ENCODE peak calls at places on chromosome 3, in nine cellular contexts. N is ureter; C is stimulated activated CD8-positive, alpha-beta memory T cell treated with anti-CD3 and anti-CD28 coated beads, Interleukin-4, amount 100 ng/mL, for 4 hours; P is pancreas; R is fibroblast of lung; S is stomach; A is OCI-LY7; T is MG63; U is HS-27A. Y is an unnamed sample.

GRCh38 chr3:194031867-194032635 is 103.9 kb upstream of the HES1 start:
- DNase-seq in S (peak), P (no peak), R (peak), C (no peak), N (no peak), U (no peak), T (no peak), A (no peak), Y (no peak)

GRCh38 chr3:128173849-128174248 is 20.6 kb downstream of the EEFSEC start:
- DNase-seq in A (no peak), R (no peak), T (no peak), C (no peak), S (no peak), N (no peak), P (no peak), U (no peak), Y (no peak)

GRCh38 chr3:53046171-53047170 is 598 bp upstream of the SFMBT1 start:
- DNase-seq in R (peak), U (no peak), N (peak), P (peak), A (peak), T (peak), S (peak), C (peak), Y (peak)

GRCh38 chr3:50003766-50004278 is 63.9 kb downstream of the RBM6 start:
- DNase-seq in N (no peak), R (peak), T (no peak), C (no peak), P (no peak), A (no peak), S (no peak), U (no peak), Y (no peak)

GRCh38 chr3:48851407-48851806 is 3.7 kb upstream of the PRKAR2A start:
- DNase-seq in U (no peak), R (peak), P (no peak), C (no peak), S (no peak), A (peak), N (no peak), T (no peak), Y (no peak)

GRCh38 chr3:78029775-78030174 is 989.9 kb downstream of the ROBO2 start:
- DNase-seq in N (no peak), R (no peak), C (no peak), U (no peak), P (no peak), S (no peak), T (no peak), A (no peak), Y (peak)

GRCh38 chr3:69770976-69771634 is 31.8 kb downstream of the MITF start:
- DNase-seq in R (peak), S (no peak), U (no peak), C (no peak), T (no peak), A (no peak), P (no peak), N (no peak), Y (no peak)

GRCh38 chr3:57007513-57008415 is 52.7 kb upstream of the SPATA12 start:
- DNase-seq in A (no peak), P (no peak), U (peak), S (peak), C (no peak), R (peak), T (peak), N (peak), Y (no peak)

GRCh38 chr3:42557849-42558248 is 23.9 kb downstream of the SEC22C start:
- DNase-seq in N (no peak), A (peak), C (no peak), S (no peak), U (no peak), T (no peak), P (no peak), R (no peak), Y (no peak)

GRCh38 chr3:9396301-9396631 is 1.1 kb upstream of the SETD5 start:
- DNase-seq in S (peak), A (peak), R (peak), P (no peak), C (peak), T (peak), U (peak), N (peak), Y (peak)

GRCh38 chr3:171770689-171771620 is 39.3 kb downstream of the PLD1 start:
- DNase-seq in T (peak), R (peak), A (no peak), N (no peak), P (peak), S (peak), C (no peak), U (peak), Y (no peak)

GRCh38 chr3:116453676-116454346 is 8.5 kb upstream of the LSAMP start:
- DNase-seq in T (no peak), U (no peak), R (no peak), N (no peak), A (no peak), C (no peak), S (no peak), P (no peak), Y (no peak)

GRCh38 chr3:138114431-138114918 is 933 bp downstream of the DZIP1L start:
- DNase-seq in P (no peak), S (no peak), N (no peak), T (peak), U (no peak), R (peak), C (no peak), A (no peak), Y (no peak)

GRCh38 chr3:120497318-120497717 is 46.5 kb upstream of the FSTL1 start:
- DNase-seq in S (no peak), P (no peak), U (peak), R (peak), T (peak), N (no peak), C (no peak), A (no peak), Y (no peak)

GRCh38 chr3:8658326-8659212 is 14.0 kb upstream of the SSUH2 start:
- DNase-seq in N (peak), P (peak), A (peak), U (peak), C (no peak), T (no peak), R (peak), S (peak), Y (peak)

GRCh38 chr3:143769663-143770062 is 78.6 kb downstream of the SLC9A9 start:
- DNase-seq in S (no peak), T (peak), N (no peak), U (no peak), P (no peak), R (peak), C (no peak), A (no peak), Y (no peak)

GRCh38 chr3:114384558-114384903 is 90.7 kb downstream of the TIGIT start:
- DNase-seq in R (peak), U (no peak), S (no peak), N (no peak), P (no peak), C (no peak), A (no peak), T (no peak), Y (no peak)

GRCh38 chr3:4722103-4722502 is 229.0 kb downstream of the ITPR1 start:
- DNase-seq in T (peak), N (peak), A (no peak), U (no peak), C (no peak), P (peak), S (no peak), R (peak), Y (no peak)

GRCh38 chr3:70550723-70551319 is 238.4 kb upstream of the MDFIC2 start:
- DNase-seq in C (peak), N (peak), A (peak), S (peak), T (peak), U (no peak), P (peak), R (peak), Y (no peak)

GRCh38 chr3:128312271-128312670 is 154.4 kb downstream of the DNAJB8 start:
- DNase-seq in P (no peak), U (no peak), S (no peak), A (no peak), C (no peak), N (peak), T (no peak), R (no peak), Y (no peak)

GRCh38 chr3:124115279-124115678 is 123.4 kb upstream of the ROPN1 start:
- DNase-seq in S (no peak), T (no peak), P (no peak), A (no peak), C (no peak), R (no peak), U (no peak), N (no peak), Y (no peak)

GRCh38 chr3:138082992-138083386 is 32.4 kb downstream of the DZIP1L start:
- DNase-seq in S (no peak), U (no peak), P (no peak), R (peak), A (no peak), T (no peak), C (no peak), N (no peak), Y (no peak)

GRCh38 chr3:72739521-72740466 is 108.5 kb downstream of the SHQ1 start:
- DNase-seq in A (no peak), C (no peak), T (peak), P (no peak), S (no peak), N (no peak), R (no peak), U (no peak), Y (no peak)

GRCh38 chr3:134576426-134576825 is 74.4 kb downstream of the KY start:
- DNase-seq in R (no peak), S (no peak), C (no peak), A (no peak), N (no peak), P (no peak), T (no peak), U (no peak), Y (no peak)

GRCh38 chr3:58874795-58875194 is 175.0 kb downstream of the CFAP20DC start:
- DNase-seq in U (peak), T (peak), P (no peak), N (no peak), A (no peak), C (no peak), S (no peak), R (peak), Y (peak)

GRCh38 chr3:115624029-115624645 is 827 bp downstream of the GAP43 start:
- DNase-seq in U (no peak), T (no peak), R (no peak), C (no peak), A (no peak), P (no peak), N (no peak), S (no peak), Y (no peak)

GRCh38 chr3:112773864-112774263 is 72.8 kb downstream of the CD200R1L start:
- DNase-seq in N (no peak), U (no peak), T (peak), A (peak), C (no peak), S (peak), R (peak), P (no peak), Y (peak)

GRCh38 chr3:184710870-184711365 is 946 bp downstream of the MAGEF1 start:
- DNase-seq in R (peak), A (peak), C (no peak), U (no peak), T (peak), P (no peak), S (no peak), N (no peak), Y (no peak)

GRCh38 chr3:106228271-106228670 is 359.5 kb upstream of the CBLB start:
- DNase-seq in U (no peak), R (no peak), A (no peak), T (no peak), P (no peak), S (no peak), C (no peak), N (no peak), Y (no peak)

GRCh38 chr3:161821591-161821990 is 325.0 kb downstream of the OTOL1 start:
- DNase-seq in U (no peak), S (no peak), R (no peak), N (no peak), A (no peak), T (no peak), P (no peak), C (no peak), Y (no peak)

GRCh38 chr3:157463819-157464218 is 27.2 kb downstream of the PTX3 start:
- DNase-seq in U (no peak), R (no peak), T (no peak), N (no peak), A (no peak), P (no peak), S (no peak), C (no peak), Y (no peak)

GRCh38 chr3:37993811-37994638 is 3.4 kb downstream of the VILL start:
- DNase-seq in C (no peak), R (peak), S (peak), A (peak), U (no peak), T (peak), P (peak), N (peak), Y (peak)